ENCODE peak calls at places on chromosomes 16 and 17, in eight cellular contexts. V is NCI-H2029 treated with DMSO at 0.1 percent for 48 hours, Z is heart left ventricle, Y is B cell, A is SW 1271, B is NCI-H345, C is non-pigmented ciliary epithelial cell, J is GM04504. U is an unnamed sample.
A peak's percentile ranks its signal among the peaks of the same experiment; 100 is the strongest.

GRCh38 chr16:85569615-85570212 is 43.4 kb upstream of the GSE1 start:
- DNase-seq in V (peak; percentile 56), Z (no peak), Y (no peak), A (no peak), B (peak; percentile 93), C (no peak), J (peak; percentile 79), U (no peak)

GRCh38 chr16:72923757-72924156 is 124.2 kb downstream of the ZFHX3 start:
- DNase-seq in V (no peak), Z (no peak), Y (no peak), A (no peak), B (no peak), C (no peak), J (no peak), U (no peak)

GRCh38 chr16:23771027-23771426 is 16.2 kb downstream of the CHP2 start:
- DNase-seq in V (no peak), Z (no peak), Y (no peak), A (no peak), B (no peak), C (no peak), J (no peak), U (no peak)

GRCh38 chr16:106623-107324 is 28.7 kb downstream of the MPG start:
- DNase-seq in V (peak; percentile 67), Z (no peak), Y (peak; percentile 64), A (no peak), B (peak; percentile 77), C (peak; percentile 59), J (peak; percentile 48), U (peak; percentile 52)

GRCh38 chr17:40121191-40121885 is 433 bp upstream of the MSL1 start:
- DNase-seq in V (no peak), Z (peak; percentile 56), Y (no peak), A (no peak), B (peak; percentile 53), C (no peak), J (no peak), U (no peak)

GRCh38 chr17:81926451-81927144 is 937 bp downstream of the MAFG start:
- DNase-seq in V (no peak), Z (peak; percentile 89), Y (peak; percentile 72), A (peak; percentile 59), B (peak; percentile 59), C (no peak), J (peak; percentile 64), U (peak; percentile 67)

GRCh38 chr17:40433551-40434384 is 9.5 kb upstream of the IGFBP4 start:
- DNase-seq in V (no peak), Z (no peak), Y (no peak), A (no peak), B (no peak), C (no peak), J (no peak), U (no peak)

GRCh38 chr16:5321925-5322324 is 224.3 kb upstream of the EEF2KMT start:
- DNase-seq in V (no peak), Z (no peak), Y (no peak), A (no peak), B (no peak), C (no peak), J (no peak), U (no peak)

GRCh38 chr16:73093146-73094144 is 45.5 kb upstream of the ZFHX3 start:
- DNase-seq in V (no peak), Z (peak; percentile 35), Y (no peak), A (no peak), B (no peak), C (no peak), J (no peak), U (no peak)

GRCh38 chr16:88430185-88430523 is 22.9 kb upstream of the ZFPM1 start:
- DNase-seq in V (no peak), Z (no peak), Y (no peak), A (no peak), B (no peak), C (no peak), J (no peak), U (no peak)

U was measured in glutamatergic neuron.